ENCODE peak calls at places on chromosome 2, in six cellular contexts. One of them, this sample, is unnamed. For H3K4me1, the result is how much of the 10 kb centered on the place peaks cover.

GRCh38 chr2:197219636-197220035 is 90.9 kb downstream of the ANKRD44 start:
- DNase-seq in SJCRH30: no peak
- DNase-seq in Peyer's patch: no peak
- DNase-seq in MM.1S: no peak
- DNase-seq in spleen: no peak
- DNase-seq in CD8-positive, alpha-beta T cell: no peak
- DNase-seq in this sample: no peak

GRCh38 chr2:223082701-223083100 is 30.7 kb downstream of the KCNE4 start:
- DNase-seq in SJCRH30: no peak
- DNase-seq in MM.1S: no peak
- DNase-seq in spleen: no peak
- DNase-seq in CD8-positive, alpha-beta T cell: no peak
- DNase-seq in Peyer's patch: no peak
- DNase-seq in this sample: no peak

GRCh38 chr2:181130686-181131085 is 150.3 kb downstream of the UBE2E3 start:
- DNase-seq in MM.1S: no peak
- DNase-seq in SJCRH30: no peak
- DNase-seq in Peyer's patch: no peak
- DNase-seq in spleen: no peak
- DNase-seq in CD8-positive, alpha-beta T cell: no peak
- DNase-seq in this sample: no peak

GRCh38 chr2:238846503-238847431 is 1.1 kb upstream of the TWIST2 start:
- DNase-seq in MM.1S: no peak
- DNase-seq in SJCRH30: no peak
- DNase-seq in CD8-positive, alpha-beta T cell: no peak
- DNase-seq in Peyer's patch: no peak
- DNase-seq in spleen: no peak
- DNase-seq in this sample: no peak

GRCh38 chr2:114805195-114805594 is 362.8 kb downstream of the DPP10 start:
- DNase-seq in spleen: no peak
- DNase-seq in CD8-positive, alpha-beta T cell: no peak
- DNase-seq in SJCRH30: no peak
- DNase-seq in MM.1S: no peak
- DNase-seq in Peyer's patch: no peak
- DNase-seq in this sample: no peak

GRCh38 chr2:129820908-129821307 is 158.6 kb upstream of the RAB6C start:
- DNase-seq in MM.1S: no peak
- DNase-seq in Peyer's patch: no peak
- DNase-seq in SJCRH30: no peak
- DNase-seq in spleen: no peak
- DNase-seq in CD8-positive, alpha-beta T cell: no peak
- DNase-seq in this sample: no peak

GRCh38 chr2:135174802-135175093 is 122.7 kb downstream of the RAB3GAP1 start:
- DNase-seq in spleen: no peak
- DNase-seq in SJCRH30: no peak
- DNase-seq in MM.1S: no peak
- DNase-seq in Peyer's patch: no peak
- DNase-seq in CD8-positive, alpha-beta T cell: no peak
- DNase-seq in this sample: no peak

GRCh38 chr2:227147023-227147422 is 17.0 kb downstream of the COL4A4 start:
- DNase-seq in SJCRH30: no peak
- DNase-seq in Peyer's patch: no peak
- DNase-seq in spleen: no peak
- DNase-seq in CD8-positive, alpha-beta T cell: no peak
- DNase-seq in MM.1S: no peak
- DNase-seq in this sample: no peak

GRCh38 chr2:173307287-173307686 is 47.4 kb upstream of the CDCA7 start:
- DNase-seq in SJCRH30: no peak
- DNase-seq in Peyer's patch: no peak
- DNase-seq in MM.1S: no peak
- DNase-seq in CD8-positive, alpha-beta T cell: no peak
- DNase-seq in spleen: no peak
- DNase-seq in this sample: no peak

GRCh38 chr2:37149626-37150322 is 7.0 kb downstream of the EIF2AK2 start:
- DNase-seq in CD8-positive, alpha-beta T cell: no peak
- DNase-seq in MM.1S: no peak
- DNase-seq in spleen: no peak
- DNase-seq in Peyer's patch: no peak
- DNase-seq in SJCRH30: no peak
- DNase-seq in this sample: no peak

GRCh38 chr2:2647156-2647555 is 316.1 kb upstream of the MYT1L start:
- DNase-seq in CD8-positive, alpha-beta T cell: no peak
- DNase-seq in MM.1S: peak
- DNase-seq in spleen: no peak
- DNase-seq in SJCRH30: no peak
- DNase-seq in Peyer's patch: no peak
- DNase-seq in this sample: peak

GRCh38 chr2:96962567-96963203 is 23.7 kb downstream of the FAM178B start:
- DNase-seq in Peyer's patch: no peak
- DNase-seq in SJCRH30: no peak
- DNase-seq in MM.1S: peak
- DNase-seq in spleen: peak
- DNase-seq in CD8-positive, alpha-beta T cell: peak
- DNase-seq in this sample: no peak

GRCh38 chr2:127423880-127424279 is 5.7 kb downstream of the PROC start:
- DNase-seq in spleen: no peak
- DNase-seq in Peyer's patch: no peak
- DNase-seq in SJCRH30: no peak
- DNase-seq in MM.1S: no peak
- DNase-seq in CD8-positive, alpha-beta T cell: no peak
- DNase-seq in this sample: no peak

GRCh38 chr2:230077851-230078547 is 9.3 kb upstream of the SLC16A14 start:
- DNase-seq in MM.1S: no peak
- DNase-seq in spleen: no peak
- DNase-seq in CD8-positive, alpha-beta T cell: no peak
- DNase-seq in Peyer's patch: no peak
- DNase-seq in SJCRH30: no peak
- DNase-seq in this sample: no peak

GRCh38 chr2:109692013-109692738 is 78.0 kb downstream of the SOWAHC start:
- DNase-seq in spleen: no peak
- DNase-seq in CD8-positive, alpha-beta T cell: no peak
- DNase-seq in SJCRH30: no peak
- DNase-seq in Peyer's patch: no peak
- DNase-seq in MM.1S: no peak
- DNase-seq in this sample: no peak

GRCh38 chr2:73210696-73211095 is 3.3 kb upstream of the SMYD5 start:
- DNase-seq in Peyer's patch: no peak
- DNase-seq in spleen: peak
- DNase-seq in CD8-positive, alpha-beta T cell: no peak
- DNase-seq in MM.1S: no peak
- DNase-seq in SJCRH30: no peak
- DNase-seq in this sample: no peak

GRCh38 chr2:73214120-73215035 is at the start of gene SMYD5:
- DNase-seq in Peyer's patch: peak
- DNase-seq in SJCRH30: peak
- DNase-seq in CD8-positive, alpha-beta T cell: peak
- DNase-seq in spleen: peak
- DNase-seq in MM.1S: peak
- DNase-seq in this sample: no peak

GRCh38 chr2:73212098-73212447 is 2.0 kb upstream of the SMYD5 start:
- DNase-seq in SJCRH30: no peak
- DNase-seq in MM.1S: no peak
- DNase-seq in spleen: no peak
- DNase-seq in Peyer's patch: no peak
- DNase-seq in CD8-positive, alpha-beta T cell: no peak
- DNase-seq in this sample: no peak

GRCh38 chr2:73210019-73210418 is 4.0 kb upstream of the SMYD5 start:
- DNase-seq in MM.1S: no peak
- DNase-seq in SJCRH30: no peak
- DNase-seq in spleen: no peak
- DNase-seq in CD8-positive, alpha-beta T cell: no peak
- DNase-seq in Peyer's patch: no peak
- DNase-seq in this sample: no peak

DNA sequence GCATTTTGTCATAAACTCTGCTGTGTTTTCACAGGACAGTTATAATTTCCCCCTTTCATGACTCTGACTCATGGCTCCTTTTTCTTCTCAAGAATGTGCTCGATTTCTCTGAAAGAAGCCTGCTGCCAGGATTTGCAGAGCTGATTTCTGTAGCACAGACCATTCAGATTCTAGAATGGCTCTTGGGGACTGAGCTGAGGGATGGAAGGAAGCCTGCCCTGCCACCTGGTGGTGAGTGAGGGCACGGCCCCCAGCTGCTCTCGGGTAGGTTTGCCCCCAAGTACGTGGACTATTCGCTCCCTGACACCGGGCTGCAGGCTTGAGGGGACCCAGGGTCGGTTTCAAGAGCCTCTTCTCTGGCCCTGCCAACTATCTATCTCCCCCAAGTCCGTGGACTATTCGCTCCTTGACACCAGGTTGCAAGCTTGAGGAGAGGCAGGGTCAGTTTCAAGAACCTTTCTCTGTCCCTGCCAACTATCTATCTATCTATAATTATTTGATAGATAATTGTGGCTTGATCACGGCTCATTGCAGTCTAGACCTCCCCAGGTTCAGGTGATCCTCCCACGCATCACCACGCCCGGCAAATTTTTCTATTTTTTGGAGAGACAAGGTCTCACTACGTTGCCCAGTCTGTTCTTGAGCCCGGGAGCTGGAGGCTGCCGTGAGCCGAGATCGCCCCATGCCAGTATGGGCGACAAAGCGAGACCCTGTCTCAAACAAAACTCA is 1.4 kb upstream of the SMYD5 start:
- DNase-seq in CD8-positive, alpha-beta T cell: peak
- DNase-seq in Peyer's patch: peak
- DNase-seq in spleen: peak
- DNase-seq in SJCRH30: peak
- DNase-seq in MM.1S: peak
- DNase-seq in this sample: no peak
- H3K27ac ChIP-seq in CD8-positive, alpha-beta T cell: no peak
- H3K27ac ChIP-seq in Peyer's patch: no peak
- H3K27ac ChIP-seq in spleen: no peak
- H3K27ac ChIP-seq in SJCRH30: no peak
- H3K27ac ChIP-seq in MM.1S: no peak
- H3K27ac ChIP-seq in this sample: no peak

GRCh38 chr2:62206024-62206423 is 10.1 kb downstream of the B3GNT2 start:
- DNase-seq in CD8-positive, alpha-beta T cell: no peak
- DNase-seq in spleen: no peak
- DNase-seq in MM.1S: no peak
- DNase-seq in Peyer's patch: no peak
- DNase-seq in SJCRH30: no peak
- DNase-seq in this sample: no peak

GRCh38 chr2:62207480-62207879 is 11.6 kb downstream of the B3GNT2 start:
- DNase-seq in MM.1S: no peak
- DNase-seq in SJCRH30: no peak
- DNase-seq in spleen: no peak
- DNase-seq in CD8-positive, alpha-beta T cell: no peak
- DNase-seq in Peyer's patch: no peak
- DNase-seq in this sample: no peak

GRCh38 chr2:62203459-62203858 is 7.5 kb downstream of the B3GNT2 start:
- DNase-seq in CD8-positive, alpha-beta T cell: no peak
- DNase-seq in spleen: no peak
- DNase-seq in MM.1S: no peak
- DNase-seq in Peyer's patch: no peak
- DNase-seq in SJCRH30: no peak
- DNase-seq in this sample: no peak

GRCh38 chr2:62204998-62205496 is 9.1 kb downstream of the B3GNT2 start:
- DNase-seq in spleen: no peak
- DNase-seq in Peyer's patch: no peak
- DNase-seq in CD8-positive, alpha-beta T cell: no peak
- DNase-seq in SJCRH30: no peak
- DNase-seq in MM.1S: no peak
- DNase-seq in this sample: no peak

DNA sequence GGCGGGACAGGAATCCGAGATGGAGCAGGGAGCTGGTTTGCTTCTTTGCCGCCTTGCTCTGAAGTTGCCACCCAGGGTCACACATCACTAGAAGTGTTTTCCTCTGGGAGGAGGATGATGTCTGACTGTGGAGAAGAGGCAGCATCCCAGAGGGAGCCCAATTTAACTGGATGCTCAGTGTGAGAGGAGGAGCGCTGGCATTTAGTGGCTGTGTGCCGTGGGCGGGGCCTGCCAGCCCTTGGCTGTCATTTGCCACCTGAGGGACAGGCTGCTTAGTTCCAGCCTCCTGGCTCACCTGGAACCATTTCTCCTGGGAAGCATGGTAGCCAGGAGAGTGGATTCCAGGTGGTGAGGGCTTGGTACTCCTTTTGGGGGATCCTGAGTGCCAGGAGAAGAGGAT is 9.6 kb downstream of the B3GNT2 start:
- DNase-seq in MM.1S: no peak
- DNase-seq in CD8-positive, alpha-beta T cell: no peak
- DNase-seq in Peyer's patch: no peak
- DNase-seq in SJCRH30: no peak
- DNase-seq in spleen: no peak
- DNase-seq in this sample: no peak
- H3K4me1 ChIP-seq in MM.1S: under half
- H3K4me1 ChIP-seq in CD8-positive, alpha-beta T cell: half or more
- H3K4me1 ChIP-seq in Peyer's patch: under half
- H3K4me1 ChIP-seq in SJCRH30: under half
- H3K4me1 ChIP-seq in spleen: half or more
- H3K4me1 ChIP-seq in this sample: under half

GRCh38 chr2:28400434-28400833 is 7.8 kb downstream of the FOSL2 start:
- DNase-seq in Peyer's patch: peak
- DNase-seq in spleen: no peak
- DNase-seq in SJCRH30: no peak
- DNase-seq in MM.1S: no peak
- DNase-seq in CD8-positive, alpha-beta T cell: no peak
- DNase-seq in this sample: no peak

GRCh38 chr2:28401411-28401810 is 8.8 kb downstream of the FOSL2 start:
- DNase-seq in SJCRH30: no peak
- DNase-seq in Peyer's patch: peak
- DNase-seq in CD8-positive, alpha-beta T cell: no peak
- DNase-seq in MM.1S: no peak
- DNase-seq in spleen: no peak
- DNase-seq in this sample: no peak

GRCh38 chr2:28399289-28399688 is 6.6 kb downstream of the FOSL2 start:
- DNase-seq in SJCRH30: no peak
- DNase-seq in CD8-positive, alpha-beta T cell: no peak
- DNase-seq in MM.1S: no peak
- DNase-seq in spleen: no peak
- DNase-seq in Peyer's patch: peak
- DNase-seq in this sample: no peak

GRCh38 chr2:28400921-28401320 is 8.3 kb downstream of the FOSL2 start:
- DNase-seq in CD8-positive, alpha-beta T cell: no peak
- DNase-seq in spleen: no peak
- DNase-seq in MM.1S: no peak
- DNase-seq in SJCRH30: no peak
- DNase-seq in Peyer's patch: no peak
- DNase-seq in this sample: no peak

GRCh38 chr2:28399946-28400345 is 7.3 kb downstream of the FOSL2 start:
- DNase-seq in spleen: peak
- DNase-seq in MM.1S: no peak
- DNase-seq in CD8-positive, alpha-beta T cell: no peak
- DNase-seq in SJCRH30: no peak
- DNase-seq in Peyer's patch: peak
- DNase-seq in this sample: no peak
- H3K27ac ChIP-seq in spleen: no peak
- H3K27ac ChIP-seq in MM.1S: no peak
- H3K27ac ChIP-seq in CD8-positive, alpha-beta T cell: no peak
- H3K27ac ChIP-seq in SJCRH30: no peak
- H3K27ac ChIP-seq in Peyer's patch: peak
- H3K27ac ChIP-seq in this sample: no peak

DNA sequence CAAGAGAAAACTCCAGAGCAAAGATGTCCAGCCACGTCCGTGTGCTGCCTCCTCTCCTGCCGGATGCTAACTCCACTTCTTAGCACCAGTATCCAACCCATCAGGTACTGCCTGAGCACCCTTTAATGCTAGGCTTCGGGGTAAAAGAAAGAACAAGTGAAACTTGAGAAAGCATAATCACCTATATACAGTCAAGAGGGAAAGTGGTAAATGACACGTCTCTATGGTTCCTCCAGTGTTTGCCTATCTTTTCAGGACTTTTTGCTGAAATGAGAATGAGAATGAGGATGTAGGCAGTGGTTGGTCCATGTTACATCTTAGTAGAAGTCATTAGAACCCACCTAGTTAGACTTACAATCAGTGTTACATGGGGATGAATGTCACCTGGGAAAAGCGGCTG is 47.9 kb downstream of the EPHA4 start:
- DNase-seq in MM.1S: no peak
- DNase-seq in spleen: no peak
- DNase-seq in CD8-positive, alpha-beta T cell: no peak
- DNase-seq in SJCRH30: no peak
- DNase-seq in Peyer's patch: no peak
- DNase-seq in this sample: no peak
- H3K4me1 ChIP-seq in MM.1S: under half
- H3K4me1 ChIP-seq in spleen: under half
- H3K4me1 ChIP-seq in CD8-positive, alpha-beta T cell: under half
- H3K4me1 ChIP-seq in SJCRH30: under half
- H3K4me1 ChIP-seq in Peyer's patch: under half
- H3K4me1 ChIP-seq in this sample: under half

This sample was measured in keratinocyte.